ENCODE peak calls at places on chromosomes 11 and 22, in nine cellular contexts. One of them, this sample, is unnamed.
A peak's percentile ranks its signal among the peaks of the same experiment; 100 is the strongest.

GRCh38 chr11:77056814-77057402 is 9.9 kb upstream of the CAPN5 start:
- DNase-seq in suprapubic skin: no peak
- DNase-seq in cardiac fibroblast: no peak
- DNase-seq in Calu3: no peak
- DNase-seq in nephron progenitor cell: no peak
- DNase-seq in AG09319: no peak
- DNase-seq in HFFc6: no peak
- DNase-seq in H9: no peak
- DNase-seq in right lobe of liver: no peak
- DNase-seq in this sample: no peak

GRCh38 chr22:49325531-49326395 is 501.9 kb downstream of the BRD1 start:
- DNase-seq in suprapubic skin: no peak
- DNase-seq in cardiac fibroblast: no peak
- DNase-seq in Calu3: no peak
- DNase-seq in nephron progenitor cell: no peak
- DNase-seq in AG09319: no peak
- DNase-seq in HFFc6: no peak
- DNase-seq in H9: no peak
- DNase-seq in right lobe of liver: peak; percentile 6
- DNase-seq in this sample: no peak

GRCh38 chr11:94185387-94186084 is 56.9 kb downstream of the PANX1 start:
- DNase-seq in suprapubic skin: no peak
- DNase-seq in cardiac fibroblast: no peak
- DNase-seq in Calu3: no peak
- DNase-seq in nephron progenitor cell: no peak
- DNase-seq in AG09319: peak; percentile 67
- DNase-seq in HFFc6: peak; percentile 82
- DNase-seq in H9: no peak
- DNase-seq in right lobe of liver: no peak
- DNase-seq in this sample: no peak

GRCh38 chr11:83602116-83602515 is 315.9 kb upstream of the CCDC90B start:
- DNase-seq in suprapubic skin: no peak
- DNase-seq in cardiac fibroblast: no peak
- DNase-seq in Calu3: no peak
- DNase-seq in nephron progenitor cell: no peak
- DNase-seq in AG09319: no peak
- DNase-seq in HFFc6: no peak
- DNase-seq in H9: no peak
- DNase-seq in right lobe of liver: no peak
- DNase-seq in this sample: no peak

GRCh38 chr11:86365566-86365965 is 9.1 kb upstream of the CCDC81 start:
- DNase-seq in suprapubic skin: no peak
- DNase-seq in cardiac fibroblast: no peak
- DNase-seq in Calu3: no peak
- DNase-seq in nephron progenitor cell: no peak
- DNase-seq in AG09319: peak; percentile 20
- DNase-seq in HFFc6: peak; percentile 36
- DNase-seq in H9: no peak
- DNase-seq in right lobe of liver: no peak
- DNase-seq in this sample: no peak

GRCh38 chr11:45405916-45406670 is 120.0 kb upstream of the SYT13 start:
- DNase-seq in suprapubic skin: no peak
- DNase-seq in cardiac fibroblast: peak; percentile 48
- DNase-seq in Calu3: no peak
- DNase-seq in nephron progenitor cell: no peak
- DNase-seq in AG09319: no peak
- DNase-seq in HFFc6: peak; percentile 24
- DNase-seq in H9: no peak
- DNase-seq in right lobe of liver: no peak
- DNase-seq in this sample: no peak

GRCh38 chr11:45795379-45795778 is 9.6 kb upstream of the SLC35C1 start:
- DNase-seq in suprapubic skin: peak; percentile 43
- DNase-seq in cardiac fibroblast: no peak
- DNase-seq in Calu3: no peak
- DNase-seq in nephron progenitor cell: no peak
- DNase-seq in AG09319: no peak
- DNase-seq in HFFc6: no peak
- DNase-seq in H9: no peak
- DNase-seq in right lobe of liver: no peak
- DNase-seq in this sample: no peak

GRCh38 chr22:44151661-44152060 is 29.1 kb upstream of the PARVG start:
- DNase-seq in suprapubic skin: no peak
- DNase-seq in cardiac fibroblast: peak; percentile 61
- DNase-seq in Calu3: no peak
- DNase-seq in nephron progenitor cell: no peak
- DNase-seq in AG09319: peak; percentile 40
- DNase-seq in HFFc6: peak; percentile 56
- DNase-seq in H9: no peak
- DNase-seq in right lobe of liver: no peak
- DNase-seq in this sample: no peak

GRCh38 chr22:41915035-41915782 is at the start of gene SHISA8:
- DNase-seq in suprapubic skin: no peak
- DNase-seq in cardiac fibroblast: no peak
- DNase-seq in Calu3: peak; percentile 56
- DNase-seq in nephron progenitor cell: peak; percentile 74
- DNase-seq in AG09319: no peak
- DNase-seq in HFFc6: no peak
- DNase-seq in H9: no peak
- DNase-seq in right lobe of liver: peak; percentile 56
- DNase-seq in this sample: peak; percentile 74

GRCh38 chr11:8826145-8826786 is 84.7 kb upstream of the AKIP1 start:
- DNase-seq in suprapubic skin: peak; percentile 43
- DNase-seq in cardiac fibroblast: peak; percentile 79
- DNase-seq in Calu3: no peak
- DNase-seq in nephron progenitor cell: peak; percentile 24
- DNase-seq in AG09319: peak; percentile 35
- DNase-seq in HFFc6: peak; percentile 87
- DNase-seq in H9: peak; percentile 59
- DNase-seq in right lobe of liver: no peak
- DNase-seq in this sample: no peak

GRCh38 chr22:24325105-24325757 is 54.6 kb downstream of the SPECC1L start:
- DNase-seq in suprapubic skin: no peak
- DNase-seq in cardiac fibroblast: peak; percentile 92
- DNase-seq in Calu3: peak; percentile 24
- DNase-seq in nephron progenitor cell: no peak
- DNase-seq in AG09319: peak; percentile 80
- DNase-seq in HFFc6: peak; percentile 97
- DNase-seq in H9: no peak
- DNase-seq in right lobe of liver: no peak
- DNase-seq in this sample: no peak

GRCh38 chr22:43092085-43092484 is 2.9 kb upstream of the TTLL1 start:
- DNase-seq in suprapubic skin: no peak
- DNase-seq in cardiac fibroblast: no peak
- DNase-seq in Calu3: no peak
- DNase-seq in nephron progenitor cell: no peak
- DNase-seq in AG09319: no peak
- DNase-seq in HFFc6: no peak
- DNase-seq in H9: no peak
- DNase-seq in right lobe of liver: no peak
- DNase-seq in this sample: no peak

GRCh38 chr22:43094551-43094950 is 5.4 kb upstream of the TTLL1 start:
- DNase-seq in suprapubic skin: no peak
- DNase-seq in cardiac fibroblast: no peak
- DNase-seq in Calu3: no peak
- DNase-seq in nephron progenitor cell: no peak
- DNase-seq in AG09319: no peak
- DNase-seq in HFFc6: no peak
- DNase-seq in H9: no peak
- DNase-seq in right lobe of liver: no peak
- DNase-seq in this sample: no peak

GRCh38 chr22:43090130-43090789 is 1.1 kb upstream of the TTLL1 start:
- DNase-seq in suprapubic skin: no peak
- DNase-seq in cardiac fibroblast: peak; percentile 89
- DNase-seq in Calu3: peak; percentile 60
- DNase-seq in nephron progenitor cell: no peak
- DNase-seq in AG09319: peak; percentile 57
- DNase-seq in HFFc6: peak; percentile 78
- DNase-seq in H9: no peak
- DNase-seq in right lobe of liver: peak; percentile 39
- DNase-seq in this sample: no peak

GRCh38 chr22:43096420-43096819 is 7.2 kb upstream of the TTLL1 start:
- DNase-seq in suprapubic skin: no peak
- DNase-seq in cardiac fibroblast: no peak
- DNase-seq in Calu3: no peak
- DNase-seq in nephron progenitor cell: no peak
- DNase-seq in AG09319: no peak
- DNase-seq in HFFc6: no peak
- DNase-seq in H9: no peak
- DNase-seq in right lobe of liver: no peak
- DNase-seq in this sample: no peak

GRCh38 chr22:43094085-43094484 is 4.9 kb upstream of the TTLL1 start:
- DNase-seq in suprapubic skin: no peak
- DNase-seq in cardiac fibroblast: peak; percentile 26
- DNase-seq in Calu3: peak; percentile 24
- DNase-seq in nephron progenitor cell: no peak
- DNase-seq in AG09319: no peak
- DNase-seq in HFFc6: peak; percentile 56
- DNase-seq in H9: peak; percentile 57
- DNase-seq in right lobe of liver: peak; percentile 47
- DNase-seq in this sample: no peak
- TF ChIP-seq CTCF in suprapubic skin: no peak
- TF ChIP-seq CTCF in cardiac fibroblast: no peak
- TF ChIP-seq CTCF in Calu3: no peak
- TF ChIP-seq CTCF in nephron progenitor cell: no peak
- TF ChIP-seq CTCF in AG09319: no peak
- TF ChIP-seq CTCF in HFFc6: peak; percentile 40
- TF ChIP-seq CTCF in H9: peak; percentile 24
- TF ChIP-seq CTCF in right lobe of liver: peak; percentile 9
- TF ChIP-seq CTCF in this sample: no peak

GRCh38 chr11:110185599-110185998 is 92.4 kb downstream of the ZC3H12C start:
- DNase-seq in suprapubic skin: no peak
- DNase-seq in cardiac fibroblast: no peak
- DNase-seq in Calu3: no peak
- DNase-seq in nephron progenitor cell: no peak
- DNase-seq in AG09319: no peak
- DNase-seq in HFFc6: no peak
- DNase-seq in H9: no peak
- DNase-seq in right lobe of liver: no peak
- DNase-seq in this sample: no peak

GRCh38 chr11:110187731-110188130 is 94.5 kb downstream of the ZC3H12C start:
- DNase-seq in suprapubic skin: no peak
- DNase-seq in cardiac fibroblast: no peak
- DNase-seq in Calu3: no peak
- DNase-seq in nephron progenitor cell: no peak
- DNase-seq in AG09319: no peak
- DNase-seq in HFFc6: no peak
- DNase-seq in H9: no peak
- DNase-seq in right lobe of liver: no peak
- DNase-seq in this sample: no peak

GRCh38 chr11:110184974-110185597 is 91.9 kb downstream of the ZC3H12C start:
- DNase-seq in suprapubic skin: no peak
- DNase-seq in cardiac fibroblast: peak; percentile 89
- DNase-seq in Calu3: no peak
- DNase-seq in nephron progenitor cell: no peak
- DNase-seq in AG09319: no peak
- DNase-seq in HFFc6: no peak
- DNase-seq in H9: no peak
- DNase-seq in right lobe of liver: no peak
- DNase-seq in this sample: no peak

GRCh38 chr11:110186456-110186855 is 93.3 kb downstream of the ZC3H12C start:
- DNase-seq in suprapubic skin: peak; percentile 50
- DNase-seq in cardiac fibroblast: no peak
- DNase-seq in Calu3: no peak
- DNase-seq in nephron progenitor cell: no peak
- DNase-seq in AG09319: no peak
- DNase-seq in HFFc6: no peak
- DNase-seq in H9: no peak
- DNase-seq in right lobe of liver: no peak
- DNase-seq in this sample: no peak

DNA sequence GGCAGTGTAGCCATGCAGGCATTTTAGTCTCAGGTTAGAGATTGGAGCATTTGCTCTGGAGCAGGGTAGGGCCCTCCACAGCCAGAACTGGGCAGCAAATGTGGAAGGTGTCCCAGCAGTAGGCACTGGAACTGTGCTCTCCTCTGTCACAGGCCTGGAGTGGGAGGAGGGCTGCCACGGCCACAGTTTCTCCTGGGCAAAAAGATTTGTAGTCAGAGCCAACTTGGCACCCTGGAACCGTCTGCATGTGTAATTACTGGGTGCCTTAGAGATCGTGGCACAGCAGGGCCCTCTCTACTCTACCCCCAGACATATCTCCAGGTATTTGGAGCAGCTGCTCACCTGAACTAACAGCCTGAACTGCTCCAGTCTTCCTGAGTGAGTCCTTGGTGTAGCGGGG is 93.7 kb downstream of the ZC3H12C start:
- DNase-seq in suprapubic skin: peak; percentile 59
- DNase-seq in cardiac fibroblast: no peak
- DNase-seq in Calu3: no peak
- DNase-seq in nephron progenitor cell: no peak
- DNase-seq in AG09319: no peak
- DNase-seq in HFFc6: no peak
- DNase-seq in H9: no peak
- DNase-seq in right lobe of liver: no peak
- DNase-seq in this sample: no peak
- TF ChIP-seq CTCF in suprapubic skin: no peak
- TF ChIP-seq CTCF in cardiac fibroblast: no peak
- TF ChIP-seq CTCF in Calu3: no peak
- TF ChIP-seq CTCF in nephron progenitor cell: no peak
- TF ChIP-seq CTCF in AG09319: no peak
- TF ChIP-seq CTCF in HFFc6: no peak
- TF ChIP-seq CTCF in H9: no peak
- TF ChIP-seq CTCF in right lobe of liver: no peak
- TF ChIP-seq CTCF in this sample: no peak

DNA sequence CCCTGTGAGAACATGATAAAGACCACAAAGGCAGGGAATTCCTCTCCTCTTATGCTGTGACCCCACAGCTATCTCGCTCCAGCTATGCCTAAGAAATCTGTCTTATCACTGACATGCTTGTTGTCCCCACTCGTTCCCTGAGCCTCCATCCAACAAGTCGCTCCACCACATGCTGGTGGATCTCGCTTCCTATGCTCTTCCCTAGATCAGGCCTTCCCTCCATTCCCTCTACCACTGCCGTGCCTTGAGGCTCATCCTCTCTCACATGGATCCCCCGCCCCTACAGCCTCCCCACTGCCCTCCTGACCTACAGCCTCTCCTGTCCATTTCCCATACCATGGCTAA is 1.4 kb upstream of the DGAT2 start:
- DNase-seq in suprapubic skin: no peak
- DNase-seq in cardiac fibroblast: no peak
- DNase-seq in Calu3: no peak
- DNase-seq in nephron progenitor cell: no peak
- DNase-seq in AG09319: no peak
- DNase-seq in HFFc6: no peak
- DNase-seq in H9: no peak
- DNase-seq in right lobe of liver: no peak
- DNase-seq in this sample: no peak
- TF ChIP-seq CTCF in suprapubic skin: no peak
- TF ChIP-seq CTCF in cardiac fibroblast: no peak
- TF ChIP-seq CTCF in Calu3: no peak
- TF ChIP-seq CTCF in nephron progenitor cell: no peak
- TF ChIP-seq CTCF in AG09319: no peak
- TF ChIP-seq CTCF in HFFc6: no peak
- TF ChIP-seq CTCF in H9: no peak
- TF ChIP-seq CTCF in right lobe of liver: no peak
- TF ChIP-seq CTCF in this sample: no peak

DNA sequence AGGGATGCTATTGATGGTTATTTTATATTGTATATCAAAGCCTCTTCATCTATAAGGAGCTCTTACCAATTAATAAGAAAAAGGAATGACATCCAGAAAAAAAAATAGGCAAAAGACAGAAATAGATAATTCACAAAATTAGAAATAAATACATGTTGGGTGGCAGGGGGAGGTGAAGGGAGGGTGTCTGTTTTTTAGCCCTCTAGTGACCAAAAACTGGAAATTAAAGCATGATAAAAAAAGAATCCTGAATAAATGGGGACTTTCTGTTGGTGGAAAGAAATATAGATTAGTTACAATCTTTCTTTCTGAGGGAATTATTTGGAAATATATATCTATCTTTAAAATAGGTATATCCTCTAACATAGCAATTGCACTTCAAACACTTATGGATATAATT is 42.0 kb upstream of the TTC36 start:
- DNase-seq in suprapubic skin: no peak
- DNase-seq in cardiac fibroblast: peak; percentile 2
- DNase-seq in Calu3: no peak
- DNase-seq in nephron progenitor cell: no peak
- DNase-seq in AG09319: no peak
- DNase-seq in HFFc6: no peak
- DNase-seq in H9: no peak
- DNase-seq in right lobe of liver: no peak
- DNase-seq in this sample: no peak
- TF ChIP-seq CTCF in suprapubic skin: no peak
- TF ChIP-seq CTCF in cardiac fibroblast: no peak
- TF ChIP-seq CTCF in Calu3: no peak
- TF ChIP-seq CTCF in nephron progenitor cell: no peak
- TF ChIP-seq CTCF in AG09319: peak; percentile 3
- TF ChIP-seq CTCF in HFFc6: peak; percentile 58
- TF ChIP-seq CTCF in H9: no peak
- TF ChIP-seq CTCF in right lobe of liver: no peak
- TF ChIP-seq CTCF in this sample: no peak

This sample was measured in mesothelial cell of epicardium.